ENCODE peak calls at places on chromosomes 4 and X, in nine cellular contexts. M, V, Y, L, S, Q, J, A and N are unnamed samples.

GRCh38 chrX:127884921-127885320 is 167.3 kb downstream of the ACTRT1 start:
- DNase-seq in S (no peak), V (no peak), A (no peak), L (no peak), Q (no peak), J (no peak), Y (no peak), M (no peak), N (no peak)

GRCh38 chrX:21479695-21480280 is 105.6 kb downstream of the CNKSR2 start:
- DNase-seq in Y (peak), A (peak), J (peak), Q (peak), S (no peak), V (peak), L (no peak), M (peak), N (peak)

GRCh38 chr4:150037251-150037856 is 40.9 kb upstream of the DCLK2 start:
- DNase-seq in V (no peak), M (no peak), S (no peak), J (no peak), A (no peak), Y (no peak), Q (no peak), L (no peak), N (no peak)

GRCh38 chr4:24683116-24683515 is 98.8 kb upstream of the DHX15 start:
- DNase-seq in J (no peak), S (no peak), M (no peak), L (no peak), V (no peak), Q (peak), Y (no peak), A (no peak), N (no peak)

GRCh38 chr4:110533940-110534339 is 58.0 kb downstream of the ENPEP start:
- DNase-seq in M (no peak), V (peak), Q (no peak), J (peak), Y (peak), S (no peak), A (no peak), L (no peak), N (peak)

GRCh38 chrX:128891554-128891953 is 631.7 kb downstream of the SMARCA1 start:
- DNase-seq in Q (peak), L (no peak), Y (no peak), J (no peak), M (no peak), V (no peak), S (no peak), A (no peak), N (no peak)

GRCh38 chr4:152640058-152640921 is 39.5 kb downstream of the TMEM154 start:
- DNase-seq in S (no peak), Y (peak), V (peak), Q (no peak), A (no peak), M (no peak), J (peak), L (no peak), N (no peak)

GRCh38 chrX:97109730-97110129 is 226.0 kb downstream of the RPA4 start:
- DNase-seq in Y (no peak), S (no peak), L (no peak), J (no peak), M (no peak), A (no peak), Q (no peak), V (no peak), N (no peak)

GRCh38 chr4:169952236-169953088 is 73.7 kb downstream of the MFAP3L start:
- DNase-seq in S (no peak), Q (peak), J (no peak), Y (no peak), V (no peak), M (peak), L (no peak), A (no peak), N (no peak)

GRCh38 chr4:104487105-104487504 is 7.6 kb downstream of the CXXC4 start:
- DNase-seq in Y (no peak), L (no peak), M (no peak), A (no peak), J (no peak), V (no peak), Q (no peak), S (no peak), N (no peak)

GRCh38 chrX:32842053-32842452 is 369.3 kb downstream of the DMD start:
- DNase-seq in J (no peak), A (no peak), S (no peak), Q (no peak), M (no peak), Y (no peak), V (peak), L (no peak), N (no peak)

GRCh38 chrX:11450354-11450753 is 157.1 kb downstream of the AMELX start:
- DNase-seq in Y (peak), S (no peak), M (no peak), A (no peak), V (no peak), J (no peak), Q (no peak), L (no peak), N (no peak)

GRCh38 chr4:1512738-1513660 is 106.8 kb upstream of the NKX1-1 start:
- DNase-seq in S (peak), Q (peak), M (no peak), L (peak), A (peak), V (peak), J (peak), Y (peak), N (no peak)

GRCh38 chrX:11381464-11381863 is 88.3 kb downstream of the AMELX start:
- DNase-seq in L (peak), M (peak), S (no peak), J (peak), V (peak), A (peak), Y (peak), Q (peak), N (peak)

GRCh38 chr4:123555500-123556273 is 159.1 kb downstream of the SPRY1 start:
- DNase-seq in Y (peak), Q (peak), A (no peak), S (no peak), V (peak), M (no peak), L (no peak), J (peak), N (no peak)

GRCh38 chr4:67933755-67934154 is 29.5 kb downstream of the TMPRSS11A start:
- DNase-seq in V (peak), Y (no peak), M (no peak), S (no peak), L (no peak), J (peak), Q (no peak), A (no peak), N (no peak)

GRCh38 chrX:133468081-133468480 is 52.8 kb upstream of the GPC4 start:
- DNase-seq in S (no peak), A (no peak), J (no peak), L (no peak), V (no peak), Y (no peak), M (no peak), Q (no peak), N (no peak)

GRCh38 chr4:185028625-185029024 is 10.3 kb downstream of the HELT start:
- DNase-seq in Q (no peak), J (no peak), A (no peak), L (no peak), V (no peak), S (no peak), Y (no peak), M (no peak), N (no peak)
- TF ChIP-seq CTCF in Q (no peak), J (no peak), A (no peak), L (no peak), V (no peak), S (no peak), Y (no peak), M (no peak), N (no peak)

DNA sequence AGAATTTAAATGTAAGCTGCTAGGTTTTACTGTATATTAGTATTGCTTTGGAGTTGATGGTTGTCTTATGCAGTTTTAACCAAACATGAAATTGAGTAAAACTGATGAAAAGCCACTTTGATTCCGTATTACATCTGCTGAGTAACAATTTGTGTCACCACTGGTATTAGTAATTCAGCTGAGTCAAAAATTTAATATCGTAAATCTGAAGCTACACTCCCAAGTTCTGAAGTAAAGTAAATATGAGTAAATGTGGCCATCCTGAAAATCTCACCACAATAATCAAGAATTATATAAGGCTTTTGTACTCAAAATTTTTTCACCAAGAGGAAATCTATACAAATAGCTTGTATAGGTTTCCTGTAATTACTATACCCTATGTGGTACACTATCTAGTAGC is 142.3 kb downstream of the STPG2 start:
- DNase-seq in J (no peak), S (no peak), V (no peak), A (no peak), M (no peak), Q (no peak), Y (no peak), L (no peak), N (no peak)
- TF ChIP-seq CTCF in J (no peak), S (no peak), V (no peak), A (no peak), M (no peak), Q (no peak), Y (no peak), L (no peak), N (no peak)

DNA sequence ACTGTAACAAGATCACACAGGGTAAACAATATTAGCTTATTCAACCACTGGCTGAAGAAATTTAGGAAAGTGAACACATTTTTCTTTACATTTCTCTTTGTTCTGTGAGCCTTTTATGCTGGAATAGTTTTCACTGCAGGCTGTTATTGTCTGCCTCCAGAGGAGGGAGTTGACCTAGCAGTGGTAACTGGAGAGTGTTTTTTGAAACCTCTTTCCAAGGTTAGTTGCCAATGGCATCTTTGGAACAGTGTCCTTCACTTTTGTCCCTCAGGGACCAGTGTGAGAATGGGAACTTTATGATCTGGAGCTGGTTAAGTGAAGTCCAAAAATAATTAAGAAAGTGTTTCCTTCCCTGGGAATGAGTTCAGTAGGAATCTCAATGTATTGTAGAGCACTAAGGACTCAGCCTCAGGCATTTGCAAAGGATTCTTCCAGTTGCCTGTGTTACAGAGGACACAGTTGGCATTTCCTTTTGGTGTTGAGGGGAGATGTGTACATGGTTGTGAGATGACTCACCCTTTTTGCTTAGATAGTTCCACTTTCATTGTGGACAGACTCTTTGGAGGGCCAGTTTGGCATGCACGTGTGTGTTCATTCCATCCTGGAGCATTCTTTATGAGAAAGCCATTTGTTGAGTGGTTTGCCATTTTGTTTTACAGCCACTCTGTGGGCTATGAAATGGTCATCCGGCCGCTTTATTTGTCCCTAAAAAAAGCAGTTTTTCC is 61.3 kb downstream of the AR start:
- DNase-seq in Q (no peak), M (no peak), A (no peak), L (no peak), V (peak), J (peak), Y (peak), S (no peak), N (no peak)
- TF ChIP-seq CTCF in Q (no peak), M (no peak), A (no peak), L (no peak), V (peak), J (peak), Y (peak), S (no peak), N (no peak)

GRCh38 chr4:48653217-48654014 is 126.7 kb downstream of the FRYL start:
- DNase-seq in M (no peak), S (peak), L (no peak), Y (peak), V (peak), A (no peak), J (peak), Q (peak), N (no peak)
- TF ChIP-seq CTCF in M (no peak), S (no peak), L (no peak), Y (no peak), V (no peak), A (no peak), J (no peak), Q (no peak), N (no peak)

DNA sequence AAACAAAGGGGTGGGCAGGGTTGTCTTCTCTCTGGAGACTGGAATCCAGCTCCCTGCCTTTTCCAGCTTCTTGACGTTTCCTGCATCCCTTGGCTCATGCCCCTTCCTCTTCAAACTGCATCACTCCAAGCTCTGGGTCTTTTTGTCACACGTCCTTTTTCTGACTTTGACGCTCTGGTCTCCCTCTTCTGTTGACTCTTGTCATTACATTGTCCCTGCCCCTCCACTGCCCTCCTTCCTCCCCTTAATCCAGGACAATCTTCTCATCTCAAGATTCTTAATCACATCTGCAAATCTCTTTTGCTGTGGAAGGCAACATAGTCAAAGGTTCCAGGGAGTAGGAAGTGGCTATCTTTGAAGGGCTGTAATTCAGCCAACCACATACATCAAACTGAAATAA is 178.3 kb downstream of the TMA16 start:
- DNase-seq in Q (no peak), A (no peak), L (no peak), S (no peak), Y (no peak), J (no peak), M (no peak), V (no peak), N (no peak)
- TF ChIP-seq CTCF in Q (no peak), A (no peak), L (peak), S (no peak), Y (no peak), J (no peak), M (no peak), V (no peak), N (no peak)

GRCh38 chr4:148118628-148119027 is 323.6 kb downstream of the NR3C2 start:
- DNase-seq in M (no peak), Q (no peak), L (no peak), A (no peak), V (no peak), S (no peak), Y (no peak), J (no peak), N (no peak)

GRCh38 chr4:148118179-148118578 is 324.0 kb downstream of the NR3C2 start:
- DNase-seq in V (no peak), L (no peak), Y (no peak), S (no peak), A (no peak), J (no peak), Q (no peak), M (no peak), N (no peak)

GRCh38 chr4:148116264-148116663 is 325.9 kb downstream of the NR3C2 start:
- DNase-seq in M (no peak), J (peak), S (no peak), Q (peak), A (no peak), Y (peak), L (no peak), V (peak), N (no peak)

GRCh38 chr4:148114436-148114835 is 327.8 kb downstream of the NR3C2 start:
- DNase-seq in A (no peak), M (no peak), J (no peak), L (no peak), V (no peak), S (no peak), Q (no peak), Y (no peak), N (no peak)

DNA sequence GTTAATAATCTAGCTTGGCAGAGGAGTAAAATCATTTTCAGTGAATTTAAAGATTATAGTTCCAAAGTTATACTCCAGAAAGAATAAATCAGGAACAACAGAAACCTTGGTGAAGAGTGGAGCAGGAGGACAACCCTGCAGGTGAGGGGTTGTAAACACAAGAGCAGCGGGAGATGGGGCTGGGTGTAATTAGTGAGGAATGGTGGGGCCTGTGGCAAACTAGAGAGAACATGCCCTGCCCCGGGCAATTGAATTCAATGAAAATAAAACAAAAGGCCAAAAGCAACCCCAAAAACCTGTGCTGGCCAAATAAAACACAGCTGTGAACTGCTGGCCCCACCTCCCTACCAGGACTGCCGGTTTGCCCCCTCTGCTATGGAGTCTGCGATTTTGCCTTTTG is 325.2 kb downstream of the NR3C2 start:
- DNase-seq in S (no peak), L (no peak), Y (no peak), Q (no peak), J (no peak), A (no peak), V (no peak), M (no peak), N (no peak)
- TF ChIP-seq CTCF in S (no peak), L (peak), Y (no peak), Q (no peak), J (no peak), A (no peak), V (no peak), M (no peak), N (no peak)